ENCODE peak calls at places on chromosomes 12 and 14, in four cellular contexts. H, W, Z and D are unnamed samples.

GRCh38 chr12:14554281-14555008 is 13.2 kb downstream of the PLBD1 start:
- DNase-seq in W (peak; percentile 14), Z (peak; percentile 94), H (peak; percentile 66), D (no peak)

GRCh38 chr12:26434299-26434915 is 239.0 kb downstream of the SSPN start:
- DNase-seq in W (peak; percentile 77), Z (no peak), H (no peak), D (no peak)

GRCh38 chr14:23162005-23162404 is 21.5 kb downstream of the SLC7A8 start:
- DNase-seq in Z (no peak), H (no peak), W (no peak), D (no peak)

GRCh38 chr12:69415471-69416275 is 54.5 kb upstream of the FRS2 start:
- DNase-seq in H (no peak), Z (peak; percentile 39), W (peak; percentile 95), D (no peak)

GRCh38 chr12:15996254-15996653 is 85.1 kb downstream of the DERA start:
- DNase-seq in W (peak; percentile 19), Z (peak; percentile 25), H (peak; percentile 73), D (no peak)

GRCh38 chr12:43692064-43692463 is 66.5 kb downstream of the PUS7L start:
- DNase-seq in Z (no peak), H (no peak), W (peak; percentile 27), D (no peak)

GRCh38 chr14:38056270-38056669 is 151.4 kb upstream of the SSTR1 start:
- DNase-seq in H (no peak), W (no peak), Z (no peak), D (no peak)

GRCh38 chr14:19949218-19949617 is 18.5 kb downstream of the OR4K1 start:
- DNase-seq in W (no peak), H (no peak), Z (no peak), D (no peak)

GRCh38 chr14:20697273-20698017 is 8.9 kb downstream of the ANG start:
- DNase-seq in Z (peak; percentile 82), W (peak; percentile 61), H (no peak), D (peak; percentile 31)

GRCh38 chr14:28412076-28412475 is 354.5 kb upstream of the FOXG1 start:
- DNase-seq in H (no peak), Z (no peak), W (peak; percentile 21), D (no peak)

GRCh38 chr12:28500373-28501024 is 310.2 kb downstream of the CCDC91 start:
- DNase-seq in H (no peak), W (peak; percentile 23), Z (no peak), D (no peak)

GRCh38 chr14:51846631-51847488 is 13.6 kb upstream of the GNG2 start:
- DNase-seq in Z (peak; percentile 76), W (peak; percentile 60), H (peak; percentile 56), D (peak; percentile 86)

GRCh38 chr12:613996-614726 is 49.1 kb downstream of the NINJ2 start:
- DNase-seq in H (no peak), W (no peak), Z (peak; percentile 63), D (no peak)

GRCh38 chr14:77266336-77266735 is 4.7 kb downstream of the NGB start:
- DNase-seq in Z (no peak), H (no peak), W (no peak), D (no peak)

GRCh38 chr12:51923506-51924365 is 16.4 kb downstream of the ACVRL1 start:
- DNase-seq in W (peak; percentile 20), Z (peak; percentile 72), H (peak; percentile 67), D (peak; percentile 11)

GRCh38 chr14:55301722-55302121 is 30.5 kb downstream of the FBXO34 start:
- DNase-seq in W (peak; percentile 46), Z (no peak), H (no peak), D (no peak)

GRCh38 chr14:53956427-53957201 is at the start of gene BMP4:
- DNase-seq in Z (peak; percentile 80), H (peak; percentile 64), W (peak; percentile 66), D (peak; percentile 11)

GRCh38 chr12:15882055-15882971 is at the start of gene STRAP:
- DNase-seq in H (peak; percentile 98), W (peak; percentile 98), Z (peak; percentile 95), D (peak; percentile 93)

GRCh38 chr12:87439990-87440827 is 589.0 kb downstream of the C12orf50 start:
- DNase-seq in W (peak; percentile 92), H (no peak), Z (no peak), D (no peak)

GRCh38 chr14:71592361-71592760 is 339.9 kb upstream of the RGS6 start:
- DNase-seq in H (no peak), Z (peak; percentile 51), W (no peak), D (no peak)

GRCh38 chr14:77613207-77613606 is 3.2 kb downstream of the SPTLC2 start:
- DNase-seq in Z (no peak), W (no peak), H (no peak), D (no peak)

GRCh38 chr12:109111775-109112491 is 4.5 kb upstream of the ACACB start:
- DNase-seq in W (peak; percentile 71), H (peak; percentile 65), Z (peak; percentile 51), D (no peak)

GRCh38 chr14:75825147-75825592 is 156.6 kb downstream of the TGFB3 start:
- DNase-seq in Z (no peak), H (no peak), W (peak; percentile 73), D (no peak)
- H3K27ac ChIP-seq in Z (peak overlapping the region; percentile 36), H (no peak overlapping the region), W (no peak overlapping the region), D (no peak overlapping the region)

GRCh38 chr14:101977311-101978071 is 13.1 kb downstream of the DYNC1H1 start:
- DNase-seq in Z (no peak), W (peak; percentile 78), H (no peak), D (no peak)
- H3K36me3 ChIP-seq in Z (peaks cover 56% of the 10 kb centered on the region), W (peaks cover 8% of the 10 kb centered on the region), H (peaks cover 27% of the 10 kb centered on the region), D (peaks cover 52% of the 10 kb centered on the region)

GRCh38 chr12:42261708-42262107 is 23.7 kb upstream of the YAF2 start:
- DNase-seq in W (no peak), Z (no peak), H (no peak), D (no peak)

GRCh38 chr12:42262271-42262670 is 24.2 kb upstream of the YAF2 start:
- DNase-seq in Z (no peak), H (no peak), W (no peak), D (no peak)

GRCh38 chr12:42259699-42260098 is 21.7 kb upstream of the YAF2 start:
- DNase-seq in W (no peak), Z (no peak), H (no peak), D (no peak)

GRCh38 chr12:42255875-42256261 is 17.8 kb upstream of the YAF2 start:
- DNase-seq in W (no peak), Z (no peak), H (no peak), D (no peak)

DNA sequence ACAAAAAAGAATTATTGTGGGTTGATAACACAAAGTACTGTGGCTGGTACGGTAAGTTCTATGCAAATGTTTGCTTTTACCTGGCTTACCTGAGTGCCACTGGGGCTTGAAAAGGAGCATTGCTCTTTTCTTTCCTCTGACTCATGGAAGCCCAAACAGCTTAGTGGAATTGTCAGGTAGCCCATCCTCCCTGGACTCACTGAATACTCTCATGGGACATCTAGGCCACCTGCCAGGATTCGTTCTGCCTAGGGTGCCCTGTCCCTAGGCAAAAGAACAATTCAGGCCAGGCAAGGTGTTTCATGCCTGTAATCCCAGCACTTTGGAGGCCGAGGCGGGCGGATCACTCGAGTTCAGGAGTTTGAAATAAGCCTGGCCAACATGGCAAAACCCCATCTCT is 22.5 kb upstream of the YAF2 start:
- DNase-seq in W (no peak), H (no peak), Z (no peak), D (no peak)
- H3K27ac ChIP-seq in W (no peak overlapping the region), H (no peak overlapping the region), Z (no peak overlapping the region), D (no peak overlapping the region)

DNA sequence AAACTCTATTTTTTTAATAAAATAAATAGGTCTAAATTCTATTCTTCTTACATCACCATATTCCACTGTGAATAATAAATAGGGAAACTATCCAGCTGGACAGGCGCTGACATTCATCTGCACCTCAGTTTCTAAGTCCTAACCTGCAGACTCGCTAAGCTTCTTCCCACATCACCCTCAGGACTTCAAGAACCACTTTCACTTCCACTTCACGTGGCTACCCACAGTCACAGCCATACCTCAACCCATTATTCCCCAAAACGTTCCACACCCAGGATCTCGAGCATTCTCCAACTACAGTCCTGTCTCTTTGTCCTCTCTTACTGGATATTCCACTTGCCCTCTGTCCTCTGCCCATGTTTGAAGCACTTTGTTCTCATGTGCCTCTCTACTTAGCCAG is 71.1 kb downstream of the C2CD5 start:
- DNase-seq in H (no peak), W (no peak), Z (no peak), D (no peak)
- H3K36me3 ChIP-seq in H (peaks cover 5% of the 10 kb centered on the region), W (peaks cover 3% of the 10 kb centered on the region), Z (peaks cover 7% of the 10 kb centered on the region), D (peaks cover 16% of the 10 kb centered on the region)

GRCh38 chr12:19423531-19423930 is 15.8 kb upstream of the AEBP2 start:
- DNase-seq in H (no peak), W (no peak), Z (no peak), D (no peak)

GRCh38 chr12:19432309-19433170 is 6.8 kb upstream of the AEBP2 start:
- DNase-seq in W (no peak), H (no peak), Z (no peak), D (no peak)

GRCh38 chr12:19431407-19432308 is 7.6 kb upstream of the AEBP2 start:
- DNase-seq in Z (no peak), W (peak; percentile 70), H (no peak), D (no peak)

GRCh38 chr12:19430988-19431387 is 8.3 kb upstream of the AEBP2 start:
- DNase-seq in Z (no peak), H (no peak), W (peak; percentile 20), D (no peak)

GRCh38 chr12:19428261-19428660 is 11.0 kb upstream of the AEBP2 start:
- DNase-seq in W (no peak), Z (no peak), H (peak; percentile 25), D (no peak)
- H3K27ac ChIP-seq in W (no peak overlapping the region), Z (no peak overlapping the region), H (no peak overlapping the region), D (no peak overlapping the region)

GRCh38 chr12:124477109-124477915 is 90.1 kb downstream of the NCOR2 start:
- DNase-seq in Z (no peak), H (no peak), W (no peak), D (no peak)
- H3K36me3 ChIP-seq in Z (peaks cover 56% of the 10 kb centered on the region), H (peaks cover 1% of the 10 kb centered on the region), W (peaks cover 6% of the 10 kb centered on the region), D (peaks cover 26% of the 10 kb centered on the region)

DNA sequence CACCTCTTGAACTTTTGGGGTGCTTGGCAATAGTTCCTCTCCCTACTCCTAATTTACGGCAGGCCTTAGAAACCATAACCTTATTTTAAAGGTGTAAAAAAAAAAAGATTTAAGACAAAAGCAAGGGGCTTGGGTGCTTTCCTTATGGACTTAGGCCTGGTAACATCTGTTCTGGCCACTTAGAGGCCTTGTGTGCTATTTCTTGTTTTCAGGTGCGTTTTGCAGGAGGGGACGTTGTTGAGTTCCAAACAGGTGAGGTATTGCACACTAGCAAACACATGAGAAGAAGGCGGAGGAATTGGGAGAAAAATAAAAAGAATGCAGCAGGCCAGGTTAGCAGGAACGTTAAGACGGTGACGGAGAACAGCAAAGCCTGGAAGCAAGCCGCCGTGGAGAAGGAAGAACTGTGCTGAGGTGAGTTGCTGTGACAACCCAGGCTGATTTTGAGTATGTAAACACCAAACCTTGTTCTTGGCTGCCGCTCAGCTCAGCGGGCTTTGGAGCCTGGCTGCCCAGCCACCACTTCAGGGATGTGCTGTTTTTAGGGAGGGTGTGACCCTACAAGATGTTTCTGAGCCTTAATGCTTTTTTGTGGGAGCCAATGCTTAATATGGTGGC is 17.4 kb downstream of the EMG1 start:
- DNase-seq in Z (peak; percentile 89), W (no peak), H (peak; percentile 70), D (no peak)
- H3K27ac ChIP-seq in Z (peak overlapping the region; percentile 81), W (no peak overlapping the region), H (no peak overlapping the region), D (no peak overlapping the region)